ENCODE peak calls at places on chromosomes 11 and 22, in eight cellular contexts. C, O, E, F, R, S, M and P are unnamed samples.

GRCh38 chr11:86676533-86677154 is 4.2 kb upstream of the ME3 start:
- DNase-seq in C (no peak), O (no peak), E (peak), F (peak), R (no peak), S (peak), M (no peak), P (no peak)

GRCh38 chr22:27474711-27475547 is 326.6 kb downstream of the MN1 start:
- DNase-seq in C (peak), O (no peak), E (no peak), F (no peak), R (no peak), S (no peak), M (no peak), P (peak)

GRCh38 chr11:117284053-117284452 is 7.1 kb upstream of the BACE1-AS start:
- DNase-seq in C (no peak), O (no peak), E (no peak), F (no peak), R (no peak), S (no peak), M (no peak), P (no peak)

GRCh38 chr11:106998126-106998525 is 20.1 kb downstream of the GUCY1A2 start:
- DNase-seq in C (peak), O (no peak), E (no peak), F (no peak), R (no peak), S (no peak), M (no peak), P (peak)

GRCh38 chr11:126862664-126863247 is 137.8 kb downstream of the KIRREL3 start:
- DNase-seq in C (no peak), O (no peak), E (peak), F (peak), R (no peak), S (peak), M (no peak), P (no peak)

GRCh38 chr11:104547996-104548661 is 350.1 kb downstream of the CASP12 start:
- DNase-seq in C (peak), O (no peak), E (no peak), F (peak), R (no peak), S (no peak), M (no peak), P (no peak)

GRCh38 chr11:69269926-69270697 is 23.8 kb upstream of the MYEOV start:
- DNase-seq in C (no peak), O (no peak), E (no peak), F (no peak), R (peak), S (no peak), M (no peak), P (no peak)

GRCh38 chr11:12822623-12823022 is 148.4 kb downstream of the TEAD1 start:
- DNase-seq in C (no peak), O (no peak), E (no peak), F (no peak), R (no peak), S (no peak), M (no peak), P (no peak)

GRCh38 chr11:2769779-2770555 is 70.2 kb upstream of the KCNQ1OT1 start:
- DNase-seq in C (no peak), O (no peak), E (no peak), F (no peak), R (peak), S (no peak), M (peak), P (no peak)

GRCh38 chr22:42862045-42862734 is 5.1 kb upstream of the ARFGAP3 start:
- DNase-seq in C (no peak), O (no peak), E (no peak), F (no peak), R (no peak), S (no peak), M (no peak), P (peak)

GRCh38 chr11:14537134-14537599 is 17.0 kb upstream of the PSMA1 start:
- DNase-seq in C (peak), O (no peak), E (peak), F (peak), R (no peak), S (peak), M (peak), P (peak)

GRCh38 chr11:124754309-124754708 is 2.3 kb upstream of the VSIG2 start:
- DNase-seq in C (peak), O (no peak), E (no peak), F (no peak), R (no peak), S (no peak), M (no peak), P (no peak)

GRCh38 chr22:31812977-31813605 is 59.3 kb downstream of the DEPDC5 start:
- DNase-seq in C (no peak), O (no peak), E (no peak), F (no peak), R (no peak), S (no peak), M (no peak), P (no peak)

GRCh38 chr11:110196241-110196754 is 100.1 kb downstream of the RDX start:
- DNase-seq in C (peak), O (no peak), E (no peak), F (no peak), R (no peak), S (no peak), M (no peak), P (peak)

GRCh38 chr22:48889209-48889830 is 938.4 kb downstream of the BRD1 start:
- DNase-seq in C (no peak), O (no peak), E (no peak), F (no peak), R (peak), S (no peak), M (no peak), P (no peak)

GRCh38 chr22:22897947-22898346 is 10.3 kb downstream of the IGLL5 start:
- DNase-seq in C (no peak), O (no peak), E (no peak), F (no peak), R (no peak), S (no peak), M (no peak), P (no peak)

GRCh38 chr11:45651841-45652745 is 13.3 kb downstream of the CHST1 start:
- DNase-seq in C (no peak), O (no peak), E (no peak), F (no peak), R (peak), S (peak), M (no peak), P (no peak)

GRCh38 chr22:30444632-30445437 is 19.3 kb downstream of the MTFP1 start:
- DNase-seq in C (peak), O (no peak), E (peak), F (peak), R (no peak), S (peak), M (no peak), P (peak)

GRCh38 chr11:96393753-96394348 is 4.0 kb downstream of the JRKL start:
- DNase-seq in C (peak), O (no peak), E (peak), F (peak), R (no peak), S (peak), M (no peak), P (peak)

GRCh38 chr11:8271106-8271886 is 7.6 kb upstream of the LMO1 start:
- DNase-seq in C (no peak), O (no peak), E (no peak), F (no peak), R (peak), S (no peak), M (no peak), P (no peak)

GRCh38 chr11:110763249-110764011 is 51.2 kb upstream of the ARHGAP20 start:
- DNase-seq in C (peak), O (no peak), E (no peak), F (no peak), R (no peak), S (no peak), M (no peak), P (peak)

GRCh38 chr11:5369793-5370192 is 13.8 kb upstream of the OR51M1 start:
- DNase-seq in C (peak), O (no peak), E (peak), F (peak), R (no peak), S (peak), M (no peak), P (peak)

GRCh38 chr11:69364901-69365300 is 70.9 kb downstream of the MYEOV start:
- DNase-seq in C (peak), O (no peak), E (no peak), F (no peak), R (no peak), S (no peak), M (no peak), P (no peak)

GRCh38 chr11:23063261-23063660 is 203.0 kb upstream of the CCDC179 start:
- DNase-seq in C (peak), O (no peak), E (no peak), F (no peak), R (no peak), S (no peak), M (no peak), P (no peak)

GRCh38 chr22:40107244-40107643 is 70.5 kb upstream of the TNRC6B start:
- DNase-seq in C (peak), O (no peak), E (no peak), F (no peak), R (no peak), S (no peak), M (no peak), P (no peak)

GRCh38 chr11:35243774-35244173 is 104.8 kb downstream of the CD44 start:
- DNase-seq in C (no peak), O (no peak), E (no peak), F (no peak), R (no peak), S (no peak), M (no peak), P (no peak)

GRCh38 chr11:19660076-19660475 is 52.6 kb upstream of the NAV2 start:
- DNase-seq in C (peak), O (no peak), E (no peak), F (peak), R (no peak), S (no peak), M (no peak), P (peak)

GRCh38 chr11:117072517-117073218 is 25.6 kb downstream of the SIK3 start:
- DNase-seq in C (peak), O (no peak), E (no peak), F (peak), R (no peak), S (no peak), M (no peak), P (peak)

GRCh38 chr22:50600541-50600940 is at the start of gene MAPK8IP2:
- DNase-seq in C (no peak), O (no peak), E (peak), F (no peak), R (peak), S (peak), M (no peak), P (no peak)

GRCh38 chr11:84381666-84382065 is 1095.5 kb upstream of the CCDC90B start:
- DNase-seq in C (no peak), O (no peak), E (no peak), F (no peak), R (no peak), S (no peak), M (no peak), P (no peak)

GRCh38 chr11:87712802-87713202 is 462.4 kb downstream of the RAB38 start:
- DNase-seq in C (no peak), O (no peak), E (no peak), F (no peak), R (no peak), S (no peak), M (no peak), P (no peak)

GRCh38 chr11:126929186-126930085 is 71.1 kb downstream of the KIRREL3 start:
- DNase-seq in C (peak), O (no peak), E (no peak), F (no peak), R (no peak), S (no peak), M (no peak), P (peak)

GRCh38 chr11:11027271-11027670 is 169.4 kb upstream of the ZBED5 start:
- DNase-seq in C (peak), O (no peak), E (no peak), F (no peak), R (no peak), S (no peak), M (no peak), P (peak)

GRCh38 chr11:46554205-46555162 is 39.3 kb downstream of the AMBRA1 start:
- DNase-seq in C (peak), O (no peak), E (no peak), F (no peak), R (no peak), S (peak), M (no peak), P (peak)

DNA sequence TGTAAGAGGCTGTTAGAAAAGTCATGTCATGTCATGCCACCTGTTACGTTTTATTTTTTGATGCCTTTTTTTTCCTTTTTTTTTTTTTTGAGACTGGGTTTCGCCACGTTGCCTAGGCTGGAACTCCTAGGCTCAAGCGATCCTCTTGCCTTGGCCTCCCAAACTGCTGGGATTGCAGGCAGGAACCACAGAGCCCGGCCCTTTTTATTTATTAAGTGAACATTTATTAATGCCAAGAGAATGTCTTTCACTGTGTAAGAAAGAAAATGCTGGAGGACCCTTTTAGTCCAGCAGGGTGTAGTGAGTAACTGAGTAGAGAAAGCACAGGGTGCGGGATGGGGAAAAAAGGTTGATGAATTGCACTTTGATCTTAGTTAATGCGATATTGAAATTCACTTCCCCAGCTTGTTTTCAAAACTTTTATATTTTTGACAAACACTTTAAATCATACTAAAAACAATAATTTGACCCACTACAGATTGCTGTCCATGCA is 2.3 kb upstream of the XBP1 start:
- DNase-seq in C (no peak), O (no peak), E (no peak), F (no peak), R (no peak), S (no peak), M (no peak), P (no peak)
- TF ChIP-seq CTCF in C (no peak), O (no peak), E (no peak), F (no peak), R (no peak), S (no peak), M (no peak), P (peak)

DNA sequence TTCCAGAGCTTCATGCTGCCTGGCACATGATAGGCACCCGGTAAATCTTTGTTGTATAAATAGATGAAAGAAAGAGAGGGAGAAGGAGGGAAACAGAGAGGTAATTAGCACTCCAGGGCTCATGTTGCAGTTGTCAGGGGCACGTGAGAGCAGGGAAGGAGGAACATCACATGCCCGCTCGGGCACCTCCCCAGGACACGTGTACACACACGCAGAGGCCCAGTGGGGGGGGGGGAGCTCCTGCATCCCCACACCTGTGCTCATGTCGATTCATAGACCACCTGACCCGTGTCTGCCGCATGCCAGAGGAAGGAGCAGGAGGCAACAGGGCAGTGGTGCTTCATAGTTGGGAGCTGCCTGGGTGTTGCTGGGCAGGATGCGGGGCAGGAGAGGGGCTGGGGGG is 37.1 kb upstream of the NNMT start:
- DNase-seq in C (no peak), O (peak), E (no peak), F (no peak), R (no peak), S (no peak), M (peak), P (no peak)
- H3K4me3 ChIP-seq in C (no peak), O (no peak), E (no peak), F (no peak), R (no peak), S (no peak), M (no peak), P (no peak)

DNA sequence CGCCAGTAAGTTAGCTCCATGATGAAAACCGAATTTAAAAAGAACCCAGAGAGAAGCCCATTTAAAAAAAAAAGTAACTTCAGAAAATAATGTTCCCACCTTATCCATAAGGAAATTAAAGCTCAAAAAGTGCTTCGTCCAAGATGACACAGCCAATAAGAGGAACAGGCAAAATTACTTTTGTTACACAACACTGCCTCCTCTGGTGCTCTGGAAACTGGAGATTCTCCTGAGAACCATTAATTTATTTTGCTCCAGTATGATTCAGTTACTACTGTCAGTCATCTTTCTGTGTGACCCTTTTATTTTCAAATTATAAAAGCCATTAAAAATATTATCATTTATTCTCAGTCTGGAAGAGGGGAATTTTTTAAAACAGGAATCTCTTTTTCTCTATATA is 2.0 kb downstream of the IFT27 start:
- DNase-seq in C (peak), O (no peak), E (no peak), F (no peak), R (no peak), S (peak), M (no peak), P (peak)
- TF ChIP-seq CTCF in C (peak), O (no peak), E (peak), F (peak), R (no peak), S (peak), M (peak), P (peak)

GRCh38 chr11:93653566-93653965 is 7.9 kb upstream of the CEP295 start:
- DNase-seq in C (no peak), O (no peak), E (no peak), F (no peak), R (no peak), S (no peak), M (no peak), P (no peak)

GRCh38 chr11:93653080-93653479 is 8.4 kb upstream of the CEP295 start:
- DNase-seq in C (no peak), O (no peak), E (no peak), F (peak), R (no peak), S (no peak), M (no peak), P (no peak)

GRCh38 chr11:93651052-93651451 is 10.4 kb upstream of the CEP295 start:
- DNase-seq in C (no peak), O (no peak), E (no peak), F (no peak), R (no peak), S (no peak), M (no peak), P (no peak)

GRCh38 chr11:93652679-93653078 is 8.8 kb upstream of the CEP295 start:
- DNase-seq in C (no peak), O (no peak), E (no peak), F (no peak), R (no peak), S (no peak), M (no peak), P (no peak)

GRCh38 chr11:93652161-93652597 is 9.3 kb upstream of the CEP295 start:
- DNase-seq in C (peak), O (no peak), E (peak), F (peak), R (no peak), S (peak), M (peak), P (peak)
- H3K4me3 ChIP-seq in C (no peak), O (no peak), E (no peak), F (no peak), R (no peak), S (no peak), M (no peak), P (no peak)

DNA sequence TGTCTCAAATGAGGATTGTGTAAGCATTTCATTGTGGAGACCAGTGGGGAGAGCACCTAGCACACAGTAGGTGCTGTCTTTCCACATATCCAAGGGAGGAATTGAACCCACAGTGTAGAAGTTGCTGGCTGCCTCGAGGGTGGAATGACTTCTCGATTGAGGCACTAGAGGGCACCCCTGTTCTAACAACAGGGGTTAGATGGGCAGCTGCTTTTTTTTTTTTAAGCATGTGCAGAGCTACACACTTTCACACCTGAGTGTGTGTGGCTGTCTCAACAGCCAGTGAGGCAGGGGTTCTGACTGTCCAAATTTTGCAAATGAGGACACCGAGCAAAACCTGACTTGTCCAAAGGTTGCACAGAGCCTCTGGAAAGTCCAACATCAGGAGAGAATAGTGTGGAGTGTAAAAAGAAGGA is 118.2 kb upstream of the CRYBB3 start:
- DNase-seq in C (peak), O (no peak), E (no peak), F (peak), R (no peak), S (peak), M (no peak), P (no peak)
- TF ChIP-seq CTCF in C (peak), O (peak), E (peak), F (peak), R (no peak), S (peak), M (peak), P (peak)

GRCh38 chr11:1310772-1311468 is 1.5 kb upstream of the TOLLIP start:
- DNase-seq in C (no peak), O (no peak), E (no peak), F (peak), R (peak), S (no peak), M (no peak), P (no peak)
- H3K4me3 ChIP-seq in C (no peak), O (peak), E (no peak), F (peak), R (no peak), S (no peak), M (no peak), P (no peak)

GRCh38 chr22:34414467-34415440 is 494.5 kb upstream of the LARGE1 start:
- DNase-seq in C (no peak), O (no peak), E (peak), F (peak), R (no peak), S (peak), M (peak), P (peak)
- TF ChIP-seq CTCF in C (no peak), O (no peak), E (no peak), F (peak), R (no peak), S (peak), M (peak), P (peak)